ENCODE peak calls at places on chromosomes 7 and 10, in four cellular contexts. R, J, D and Z are unnamed samples.
A peak's percentile ranks its signal among the peaks of the same experiment; 100 is the strongest.

GRCh38 chr10:89151857-89152256 is 55.3 kb downstream of the CH25H start:
- DNase-seq in R (peak; percentile 89), J (no peak), D (no peak), Z (no peak)

GRCh38 chr10:28677889-28678686 is 767 bp downstream of the BAMBI start:
- DNase-seq in R (peak; percentile 22), D (peak; percentile 70), J (peak; percentile 76), Z (peak; percentile 43)

GRCh38 chr7:128783143-128783799 is 7.7 kb upstream of the OPN1SW start:
- DNase-seq in D (peak; percentile 68), R (peak; percentile 89), J (no peak), Z (peak; percentile 91)

GRCh38 chr7:117164578-117164977 is 158.3 kb downstream of the WNT2 start:
- DNase-seq in R (peak; percentile 86), D (no peak), J (no peak), Z (no peak)

GRCh38 chr7:144074374-144074773 is 4.8 kb downstream of the OR2A25 start:
- DNase-seq in J (no peak), R (no peak), D (no peak), Z (no peak)

GRCh38 chr7:110507832-110508231 is 583.1 kb upstream of the LRRN3 start:
- DNase-seq in J (no peak), D (no peak), R (no peak), Z (no peak)

GRCh38 chr7:155333346-155334234 is 35.9 kb downstream of the INSIG1 start:
- DNase-seq in D (no peak), R (no peak), J (no peak), Z (no peak)

GRCh38 chr10:27072436-27073114 is 27.7 kb downstream of the ANKRD26 start:
- DNase-seq in R (no peak), D (peak; percentile 46), J (no peak), Z (no peak)

GRCh38 chr10:31151301-31151700 is 119.6 kb upstream of the ZNF438 start:
- DNase-seq in J (no peak), R (no peak), D (no peak), Z (no peak)

GRCh38 chr10:118730699-118731456 is 23.9 kb downstream of the CACUL1 start:
- DNase-seq in R (no peak), D (no peak), J (no peak), Z (no peak)

GRCh38 chr10:118725784-118726507 is 28.8 kb downstream of the CACUL1 start:
- DNase-seq in J (no peak), R (peak; percentile 59), D (no peak), Z (peak; percentile 51)

GRCh38 chr10:118732253-118733194 is 22.2 kb downstream of the CACUL1 start:
- DNase-seq in J (no peak), D (no peak), R (no peak), Z (no peak)

GRCh38 chr10:118729641-118730258 is 25.0 kb downstream of the CACUL1 start:
- DNase-seq in R (no peak), J (no peak), D (no peak), Z (no peak)

GRCh38 chr10:118729200-118729599 is 25.6 kb downstream of the CACUL1 start:
- DNase-seq in D (no peak), R (no peak), J (no peak), Z (no peak)
- H3K4me1 ChIP-seq in D (no peaks in the 10 kb centered on the region), R (peaks cover 8% of the 10 kb centered on the region), J (peaks cover 57% of the 10 kb centered on the region), Z (peaks cover 29% of the 10 kb centered on the region)

DNA sequence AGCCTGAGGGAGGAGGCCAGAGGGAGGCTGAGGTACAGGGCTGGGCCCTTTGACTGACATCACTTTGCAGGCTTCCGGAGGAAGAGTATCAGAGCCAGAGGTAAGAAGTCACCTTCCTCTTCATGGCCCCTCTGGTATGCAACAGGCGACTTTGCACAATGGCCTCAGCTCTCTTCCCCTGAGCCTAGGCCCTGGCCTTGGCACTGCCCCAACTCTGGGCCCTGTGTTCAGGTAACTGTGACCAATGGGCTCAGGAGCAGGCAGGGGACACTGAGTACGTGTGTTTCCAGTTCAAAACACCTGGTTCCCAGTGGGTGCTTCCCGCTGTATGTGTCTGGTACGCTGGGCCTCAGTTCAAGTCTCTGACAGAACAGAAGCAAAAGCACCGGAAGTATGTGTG is 12.1 kb upstream of the PAX2 start:
- DNase-seq in J (peak; percentile 37), R (no peak), D (no peak), Z (no peak)
- H3K27me3 ChIP-seq in J (peaks cover 99% of the 10 kb centered on the region), R (peaks cover 96% of the 10 kb centered on the region), D (peaks cover 100% of the 10 kb centered on the region), Z (peaks cover 74% of the 10 kb centered on the region)

GRCh38 chr7:100825215-100825671 is 2.1 kb downstream of the EPHB4 start:
- DNase-seq in J (no peak), D (peak; percentile 30), R (no peak), Z (no peak)
- H3K4me3 ChIP-seq in J (peak overlapping the region; percentile 64), D (peak overlapping the region; percentile 100), R (peak overlapping the region; percentile 83), Z (no peak overlapping the region)

GRCh38 chr7:99557940-99558305 is 519 bp upstream of the ZNF655 start:
- DNase-seq in R (no peak), J (no peak), D (no peak), Z (no peak)

GRCh38 chr7:99558306-99559275 is at the start of gene ZNF655:
- DNase-seq in D (peak; percentile 96), R (peak; percentile 85), J (peak; percentile 96), Z (peak; percentile 97)

GRCh38 chr7:99557196-99557607 is 1.2 kb upstream of the ZNF655 start:
- DNase-seq in J (no peak), R (peak; percentile 13), D (peak; percentile 16), Z (no peak)

GRCh38 chr7:99560834-99561734 is 2.6 kb downstream of the ZNF655 start:
- DNase-seq in R (no peak), D (no peak), J (no peak), Z (no peak)

GRCh38 chr7:99559276-99559915 is 954 bp downstream of the ZNF655 start:
- DNase-seq in D (no peak), J (no peak), R (peak; percentile 38), Z (no peak)
- H3K4me1 ChIP-seq in D (peaks cover 14% of the 10 kb centered on the region), J (peaks cover 31% of the 10 kb centered on the region), R (peaks cover 17% of the 10 kb centered on the region), Z (no peaks in the 10 kb centered on the region)

GRCh38 chr10:127470911-127471310 is 78.2 kb upstream of the NPS start:
- DNase-seq in J (no peak), D (no peak), R (no peak), Z (no peak)

GRCh38 chr10:127474501-127474900 is 74.6 kb upstream of the NPS start:
- DNase-seq in J (no peak), D (no peak), R (no peak), Z (no peak)

GRCh38 chr10:127467793-127468192 is 81.3 kb upstream of the NPS start:
- DNase-seq in J (no peak), R (no peak), D (no peak), Z (no peak)

GRCh38 chr10:127468632-127469031 is 80.5 kb upstream of the NPS start:
- DNase-seq in J (no peak), D (no peak), R (no peak), Z (no peak)

GRCh38 chr10:127472976-127473375 is 76.1 kb upstream of the NPS start:
- DNase-seq in D (no peak), J (no peak), R (no peak), Z (no peak)
- H3K27me3 ChIP-seq in D (no peaks in the 10 kb centered on the region), J (no peaks in the 10 kb centered on the region), R (peaks cover 2% of the 10 kb centered on the region), Z (no peaks in the 10 kb centered on the region)

GRCh38 chr10:75398630-75399460 is 2.7 kb downstream of the ZNF503 start:
- DNase-seq in D (peak; percentile 83), J (peak; percentile 75), R (no peak), Z (no peak)
- H3K4me3 ChIP-seq in D (peak overlapping the region; percentile 87), J (peak overlapping the region; percentile 81), R (peak overlapping the region; percentile 99), Z (no peak overlapping the region)

GRCh38 chr10:72258617-72259016 is 15.1 kb upstream of the DDIT4 start:
- DNase-seq in R (no peak), D (no peak), J (no peak), Z (no peak)
- H3K4me1 ChIP-seq in R (peaks cover 31% of the 10 kb centered on the region), D (peaks cover 67% of the 10 kb centered on the region), J (peaks cover 76% of the 10 kb centered on the region), Z (peaks cover 22% of the 10 kb centered on the region)

DNA sequence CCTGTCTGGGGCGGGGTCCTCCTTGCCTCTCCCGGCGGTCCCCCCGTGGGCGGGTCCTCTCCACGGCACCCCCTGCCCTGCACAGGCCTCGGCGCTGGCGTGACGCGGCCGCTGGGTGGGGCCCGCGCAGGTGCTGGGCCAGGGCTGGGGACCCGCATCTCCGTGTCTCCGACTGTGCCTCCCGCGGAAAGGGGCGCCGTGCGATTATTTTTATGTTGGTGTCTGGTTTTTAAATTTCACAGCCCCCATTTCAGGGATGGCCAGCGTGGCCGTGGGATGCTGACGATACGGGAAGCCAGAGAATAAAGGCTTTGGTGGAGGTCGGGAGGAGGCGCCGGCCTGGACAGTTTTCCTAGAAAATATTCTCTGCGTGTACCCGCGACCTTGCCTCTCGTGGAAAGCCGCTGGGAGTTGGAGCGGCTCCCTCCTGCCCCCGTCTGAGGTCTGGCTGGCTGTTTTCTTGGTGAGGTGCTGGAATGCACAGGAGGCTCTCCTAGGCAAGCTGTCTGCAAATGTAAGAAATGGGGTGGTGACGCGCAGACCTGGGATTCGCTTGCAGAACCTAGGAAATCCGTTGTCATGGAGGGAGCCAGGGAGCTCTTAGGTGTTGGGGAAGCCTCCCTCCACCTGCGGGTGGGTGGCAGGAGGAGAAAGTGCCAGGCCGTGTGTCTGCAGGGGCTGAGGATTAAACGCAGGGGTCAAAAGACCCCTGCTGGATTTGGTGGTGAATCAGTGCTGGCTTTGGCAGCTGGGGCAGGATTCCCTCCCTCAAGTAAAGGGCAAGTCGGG is 28.7 kb upstream of the JAKMIP3 start:
- DNase-seq in J (no peak), R (no peak), D (peak; percentile 56), Z (no peak)
- H3K27me3 ChIP-seq in J (peaks cover 75% of the 10 kb centered on the region), R (peaks cover 67% of the 10 kb centered on the region), D (peaks cover 67% of the 10 kb centered on the region), Z (peaks cover 37% of the 10 kb centered on the region)

GRCh38 chr7:90403174-90404113 is at the start of gene CLDN12:
- DNase-seq in R (peak; percentile 99), J (peak; percentile 91), D (peak; percentile 89), Z (peak; percentile 88)

GRCh38 chr7:90407484-90407821 is 4.2 kb downstream of the CLDN12 start:
- DNase-seq in R (no peak), D (no peak), J (no peak), Z (no peak)

GRCh38 chr7:90402785-90403173 is 482 bp upstream of the CLDN12 start:
- DNase-seq in R (no peak), D (no peak), J (no peak), Z (no peak)

GRCh38 chr7:90401989-90402388 is 1.3 kb upstream of the CLDN12 start:
- DNase-seq in D (no peak), R (peak; percentile 37), J (no peak), Z (peak; percentile 74)

DNA sequence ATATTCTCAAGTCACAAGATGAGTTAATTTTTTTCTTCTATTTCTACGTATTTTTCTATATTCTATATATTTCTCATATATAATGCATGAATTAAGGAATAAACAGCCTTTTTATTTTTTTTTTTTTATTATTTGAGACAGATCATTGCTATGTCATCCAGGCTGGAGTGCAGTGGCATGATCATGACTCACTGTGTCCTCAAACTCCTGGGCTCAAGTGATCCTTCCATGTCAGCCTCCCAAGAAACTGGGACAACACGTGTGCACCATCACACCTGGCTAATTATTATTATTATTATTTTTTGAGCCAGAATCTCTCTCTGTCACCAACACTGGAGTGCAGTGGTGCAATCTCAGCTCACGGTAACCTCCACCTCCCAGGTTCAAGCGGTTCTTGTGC is 1.5 kb downstream of the CLDN12 start:
- DNase-seq in J (no peak), R (peak; percentile 30), D (no peak), Z (no peak)
- H3K4me3 ChIP-seq in J (peak overlapping the region; percentile 58), R (no peak overlapping the region), D (peak overlapping the region; percentile 72), Z (no peak overlapping the region)